ENCODE peak calls at places on chromosomes 1 and 21, in ten cellular contexts. C is CD4-positive, alpha-beta T cell; N is BJ; S is cardiac muscle cell; B is WERI-Rb-1; U is left lung; I is GM23248; R is fibroblast of lung; A is GM12878; G is mesenchymal stem cell. M is an unnamed sample. For H3K27me3, the result is how much of the 10 kb centered on the place peaks cover.

GRCh38 chr1:245234217-245235120 is 79.7 kb downstream of the KIF26B start:
- DNase-seq in C (no peak), N (no peak), S (no peak), B (no peak), U (no peak), I (no peak), R (no peak), A (no peak), G (no peak), M (no peak)

GRCh38 chr1:35884934-35885333 is 1.9 kb downstream of the AGO1 start:
- DNase-seq in C (no peak), N (no peak), S (no peak), B (no peak), U (no peak), I (no peak), R (no peak), A (no peak), G (peak), M (no peak)

GRCh38 chr1:1217621-1218523 is 3.9 kb upstream of the TNFRSF4 start:
- DNase-seq in C (no peak), N (no peak), S (no peak), B (no peak), U (no peak), I (no peak), R (no peak), A (no peak), G (no peak), M (no peak)

GRCh38 chr1:28668191-28668955 is at the start of gene GMEB1:
- DNase-seq in C (peak), N (no peak), S (peak), B (peak), U (peak), I (peak), R (peak), A (peak), G (peak), M (peak)

GRCh38 chr1:200960236-200960947 is 63.1 kb downstream of the KIF21B start:
- DNase-seq in C (no peak), N (no peak), S (no peak), B (no peak), U (no peak), I (no peak), R (no peak), A (no peak), G (no peak), M (peak)

GRCh38 chr1:64495878-64496277 is 25.9 kb downstream of the CACHD1 start:
- DNase-seq in C (no peak), N (no peak), S (no peak), B (no peak), U (no peak), I (no peak), R (no peak), A (no peak), G (no peak), M (no peak)

GRCh38 chr1:177206831-177207230 is 36.1 kb downstream of the BRINP2 start:
- DNase-seq in C (no peak), N (no peak), S (peak), B (no peak), U (no peak), I (peak), R (no peak), A (no peak), G (peak), M (no peak)

GRCh38 chr1:207486210-207486609 is 9.7 kb upstream of the CR1 start:
- DNase-seq in C (no peak), N (no peak), S (no peak), B (no peak), U (no peak), I (no peak), R (no peak), A (no peak), G (no peak), M (no peak)

GRCh38 chr21:43972850-43973633 is 39.1 kb upstream of the TRAPPC10 start:
- DNase-seq in C (no peak), N (no peak), S (no peak), B (no peak), U (no peak), I (no peak), R (peak), A (no peak), G (peak), M (no peak)
- H3K27me3 ChIP-seq in C (under half), N (under half), S (under half), B (under half), U (under half), I (under half), R (under half), A (under half), G (under half), M (under half)

GRCh38 chr1:77281491-77282186 is at the start of gene AK5:
- DNase-seq in C (peak), N (no peak), S (peak), B (peak), U (peak), I (peak), R (peak), A (no peak), G (peak), M (peak)

GRCh38 chr1:77283701-77284425 is 2.0 kb downstream of the AK5 start:
- DNase-seq in C (no peak), N (no peak), S (no peak), B (no peak), U (no peak), I (peak), R (no peak), A (no peak), G (peak), M (no peak)

GRCh38 chr1:77282866-77283539 is 1.2 kb downstream of the AK5 start:
- DNase-seq in C (peak), N (no peak), S (peak), B (no peak), U (no peak), I (peak), R (no peak), A (no peak), G (peak), M (no peak)

GRCh38 chr1:77280962-77281361 is 857 bp upstream of the AK5 start:
- DNase-seq in C (no peak), N (no peak), S (no peak), B (no peak), U (no peak), I (peak), R (no peak), A (no peak), G (no peak), M (no peak)

DNA sequence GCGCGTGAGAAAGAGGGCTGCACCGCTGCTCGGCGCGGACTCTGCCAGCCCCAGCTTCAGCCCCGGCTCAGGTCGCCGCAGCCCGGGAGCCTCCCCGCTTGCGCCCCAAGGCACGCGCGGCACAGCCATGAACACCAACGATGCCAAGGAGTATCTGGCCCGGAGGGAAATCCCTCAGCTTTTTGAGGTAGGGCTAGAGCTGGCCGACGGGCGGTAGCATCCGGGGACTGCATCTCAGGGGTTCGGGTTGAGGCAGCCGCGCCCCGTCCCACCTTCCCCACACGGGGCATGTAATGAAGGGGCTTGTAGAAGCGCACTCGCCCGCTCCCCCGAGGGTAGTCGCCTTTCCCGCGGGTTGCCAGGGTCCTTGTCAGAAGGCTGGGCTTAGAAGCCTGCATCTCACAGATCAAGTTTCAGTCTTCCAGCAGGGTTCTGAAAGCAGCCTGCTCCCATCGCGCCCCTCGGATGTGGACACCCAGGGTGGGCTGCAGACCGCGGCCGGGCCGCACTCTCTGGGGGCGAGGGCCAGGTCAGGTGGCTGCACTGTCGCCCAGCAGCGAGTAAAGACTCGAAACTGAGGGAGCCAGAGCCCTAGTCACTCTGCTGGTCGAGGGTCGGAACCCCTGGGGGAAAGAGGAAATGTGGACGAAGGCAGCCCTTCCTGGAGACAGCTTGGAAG is 507 bp downstream of the AK5 start:
- DNase-seq in C (peak), N (no peak), S (peak), B (peak), U (no peak), I (peak), R (peak), A (no peak), G (peak), M (peak)
- H3K27me3 ChIP-seq in C (under half), N (under half), S (half or more), B (under half), U (half or more), I (under half), R (under half), A (under half), G (under half), M (under half)

GRCh38 chr21:34669149-34669879 is 520 bp downstream of the CLIC6 start:
- DNase-seq in C (no peak), N (no peak), S (peak), B (no peak), U (peak), I (peak), R (no peak), A (no peak), G (no peak), M (no peak)
- H3K27me3 ChIP-seq in C (half or more), N (under half), S (half or more), B (half or more), U (half or more), I (half or more), R (under half), A (under half), G (half or more), M (under half)

GRCh38 chr1:205356424-205357151 is at the start of gene KLHDC8A:
- DNase-seq in C (no peak), N (no peak), S (no peak), B (peak), U (no peak), I (peak), R (no peak), A (no peak), G (no peak), M (no peak)
- H3K27me3 ChIP-seq in C (under half), N (under half), S (under half), B (under half), U (under half), I (under half), R (under half), A (under half), G (half or more), M (under half)

GRCh38 chr1:157955860-157956259 is 37.6 kb upstream of the KIRREL1 start:
- DNase-seq in C (no peak), N (no peak), S (no peak), B (no peak), U (no peak), I (no peak), R (no peak), A (no peak), G (no peak), M (no peak)

GRCh38 chr1:157948547-157949152 is 44.8 kb upstream of the KIRREL1 start:
- DNase-seq in C (no peak), N (no peak), S (peak), B (peak), U (no peak), I (peak), R (peak), A (no peak), G (peak), M (no peak)

GRCh38 chr1:157952601-157953000 is 40.8 kb upstream of the KIRREL1 start:
- DNase-seq in C (no peak), N (no peak), S (no peak), B (no peak), U (no peak), I (no peak), R (no peak), A (no peak), G (no peak), M (no peak)

GRCh38 chr1:157955269-157955668 is 38.2 kb upstream of the KIRREL1 start:
- DNase-seq in C (no peak), N (no peak), S (no peak), B (no peak), U (no peak), I (no peak), R (no peak), A (no peak), G (no peak), M (no peak)

GRCh38 chr1:157951219-157951618 is 42.2 kb upstream of the KIRREL1 start:
- DNase-seq in C (no peak), N (no peak), S (no peak), B (no peak), U (no peak), I (no peak), R (no peak), A (no peak), G (no peak), M (no peak)
- H3K27me3 ChIP-seq in C (under half), N (under half), S (under half), B (half or more), U (under half), I (under half), R (under half), A (under half), G (half or more), M (under half)

GRCh38 chr1:47106792-47107191 is 30.4 kb upstream of the CYP4A22 start:
- DNase-seq in C (no peak), N (no peak), S (no peak), B (no peak), U (no peak), I (no peak), R (no peak), A (no peak), G (no peak), M (no peak)
- H3K27me3 ChIP-seq in C (under half), N (under half), S (under half), B (under half), U (under half), I (under half), R (under half), A (under half), G (under half), M (under half)

DNA sequence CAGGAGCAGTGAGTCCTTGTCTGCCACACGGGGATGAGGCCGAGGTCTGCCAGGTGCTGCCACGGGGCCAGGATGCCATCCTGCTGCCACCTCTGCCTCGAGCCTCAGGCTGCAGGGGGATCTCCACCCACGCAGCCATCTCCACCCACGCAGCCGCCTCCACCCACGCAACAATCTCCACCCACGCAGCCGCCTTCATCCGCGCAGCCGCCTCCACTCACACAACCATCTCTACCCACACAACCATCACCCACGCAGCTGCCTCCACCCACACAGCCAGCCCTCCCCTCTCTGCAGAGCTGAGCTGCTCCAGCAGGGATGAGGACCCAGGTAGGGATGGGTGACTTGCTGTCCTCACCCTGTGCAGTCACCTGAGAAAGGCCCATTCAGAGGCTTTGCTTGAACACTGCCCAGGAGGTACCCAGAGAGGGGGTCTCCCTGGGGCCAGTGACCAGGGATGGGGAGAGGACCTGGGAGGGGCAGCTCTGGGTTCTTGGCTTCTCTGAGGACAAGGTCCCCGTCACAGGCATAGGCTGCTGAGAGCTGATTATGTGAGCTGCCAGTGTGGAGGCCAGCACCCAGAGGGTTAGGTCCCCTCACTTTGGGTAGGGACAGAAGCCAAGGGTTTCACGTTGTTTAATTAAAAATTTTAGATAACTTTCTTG is 46.6 kb upstream of the TTC34 start:
- DNase-seq in C (no peak), N (no peak), S (no peak), B (no peak), U (no peak), I (no peak), R (no peak), A (no peak), G (no peak), M (peak)
- H3K27me3 ChIP-seq in C (under half), N (under half), S (under half), B (under half), U (half or more), I (under half), R (under half), A (under half), G (under half), M (under half)

GRCh38 chr1:151852733-151853132 is 779 bp downstream of the THEM5 start:
- DNase-seq in C (no peak), N (no peak), S (no peak), B (no peak), U (no peak), I (no peak), R (no peak), A (no peak), G (no peak), M (peak)

GRCh38 chr1:151853411-151853930 is at the start of gene THEM5:
- DNase-seq in C (no peak), N (no peak), S (no peak), B (no peak), U (no peak), I (peak), R (no peak), A (no peak), G (no peak), M (no peak)

GRCh38 chr1:151849871-151850270 is 3.6 kb downstream of the THEM5 start:
- DNase-seq in C (peak), N (no peak), S (no peak), B (no peak), U (no peak), I (no peak), R (no peak), A (no peak), G (no peak), M (peak)

GRCh38 chr1:151854658-151855057 is 1.1 kb upstream of the THEM5 start:
- DNase-seq in C (no peak), N (no peak), S (no peak), B (no peak), U (no peak), I (no peak), R (no peak), A (no peak), G (no peak), M (peak)

DNA sequence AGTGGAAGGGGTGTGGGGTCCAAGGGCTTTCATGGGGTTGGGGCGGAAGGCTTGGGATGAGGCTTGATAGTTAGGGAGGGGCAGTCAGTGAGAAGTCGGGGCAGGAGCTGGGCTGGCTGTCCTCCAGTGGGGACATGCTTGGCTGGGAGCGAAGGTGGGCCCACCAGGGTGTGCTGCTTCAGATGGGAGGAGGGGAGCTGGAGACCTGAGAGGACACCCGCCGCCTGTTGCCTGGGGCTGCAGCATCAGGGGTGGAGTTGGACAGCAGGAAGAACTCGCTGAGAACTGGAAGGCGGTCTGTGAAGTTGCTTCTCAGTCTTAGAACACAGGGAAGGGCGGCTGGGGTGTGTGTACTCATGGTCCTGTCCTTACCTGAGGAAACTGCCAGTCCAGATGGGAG is 1.6 kb downstream of the THEM5 start:
- DNase-seq in C (no peak), N (no peak), S (no peak), B (no peak), U (no peak), I (no peak), R (no peak), A (no peak), G (no peak), M (no peak)
- H3K27me3 ChIP-seq in C (under half), N (under half), S (under half), B (under half), U (under half), I (under half), R (under half), A (under half), G (under half), M (under half)

DNA sequence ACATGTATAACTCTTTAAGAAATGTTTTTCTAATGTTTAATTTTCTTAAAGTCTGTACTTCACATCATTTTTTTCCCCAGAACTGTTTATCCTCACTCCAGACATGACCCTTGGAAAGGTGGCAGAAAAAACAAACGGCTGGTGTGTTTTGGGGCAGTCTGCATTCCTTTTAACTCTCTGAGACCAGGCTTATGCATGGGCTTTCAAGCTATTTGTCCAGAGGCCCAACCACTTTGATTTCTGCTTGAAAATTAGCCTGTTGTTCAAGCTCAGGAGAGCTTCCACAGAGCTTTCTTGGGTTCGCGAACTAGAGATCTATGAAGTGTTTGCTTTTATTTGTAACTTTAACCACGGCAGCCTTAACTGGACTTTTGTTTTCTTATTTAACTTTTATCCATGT is 111.7 kb downstream of the FGGY start:
- DNase-seq in C (no peak), N (no peak), S (peak), B (no peak), U (no peak), I (no peak), R (peak), A (no peak), G (no peak), M (no peak)
- H3K27me3 ChIP-seq in C (under half), N (under half), S (under half), B (under half), U (under half), I (under half), R (under half), A (under half), G (under half), M (under half)